ENCODE peak calls at places on chromosome 22, in four cellular contexts. O is brain microvascular endothelial cell, U is A549, L is skeletal muscle cell. E is an unnamed sample.
A peak's percentile ranks its signal among the peaks of the same experiment; 100 is the strongest.

GRCh38 chr22:50310209-50310722 is 2.8 kb upstream of the PLXNB2 start:
- DNase-seq in O (no peak), U (no peak), L (no peak), E (no peak)

GRCh38 chr22:29048822-29049654 is 12.6 kb downstream of the C22orf31 start:
- DNase-seq in O (no peak), U (no peak), L (no peak), E (no peak)

GRCh38 chr22:20532256-20532993 is 25.0 kb downstream of the MED15 start:
- DNase-seq in U (no peak), L (no peak), O (peak; percentile 49), E (no peak)

GRCh38 chr22:17492247-17492646 is 71.1 kb upstream of the SLC25A18 start:
- DNase-seq in U (no peak), L (no peak), O (no peak), E (no peak)

GRCh38 chr22:43432883-43433415 is 21.1 kb downstream of the MPPED1 start:
- DNase-seq in U (no peak), L (no peak), O (no peak), E (no peak)

GRCh38 chr22:30883586-30884145 is 84.9 kb downstream of the MORC2 start:
- DNase-seq in O (no peak), U (no peak), L (no peak), E (no peak)

GRCh38 chr22:44702479-44703219 is 645 bp downstream of the PRR5 start:
- DNase-seq in L (no peak), O (peak; percentile 17), U (no peak), E (peak; percentile 37)

GRCh38 chr22:22700631-22701030 is 56.2 kb downstream of the GGTLC2 start:
- DNase-seq in U (no peak), O (no peak), L (no peak), E (no peak)

GRCh38 chr22:35539910-35540599 is 576 bp upstream of the RASD2 start:
- DNase-seq in O (no peak), U (peak; percentile 44), L (no peak), E (peak; percentile 93)

GRCh38 chr22:49106136-49106930 is 721.3 kb downstream of the BRD1 start:
- DNase-seq in L (no peak), U (no peak), O (no peak), E (no peak)

GRCh38 chr22:36311386-36312085 is 58.6 kb downstream of the APOL1 start:
- DNase-seq in O (no peak), L (no peak), U (no peak), E (no peak)

GRCh38 chr22:30453731-30454510 is 17.9 kb downstream of the SEC14L3 start:
- DNase-seq in L (peak; percentile 8), U (no peak), O (no peak), E (no peak)

GRCh38 chr22:45473626-45474237 is 29.0 kb upstream of the FBLN1 start:
- DNase-seq in O (no peak), U (no peak), L (no peak), E (no peak)

GRCh38 chr22:23503736-23504440 is 76.2 kb downstream of the IGLL1 start:
- DNase-seq in U (no peak), L (no peak), O (no peak), E (no peak)

GRCh38 chr22:41782316-41782715 is 18.2 kb upstream of the CCDC134 start:
- DNase-seq in U (no peak), O (no peak), L (no peak), E (no peak)

GRCh38 chr22:26804315-26804714 is 146.9 kb downstream of the MIAT start:
- DNase-seq in U (no peak), O (no peak), L (no peak), E (no peak)

GRCh38 chr22:39234157-39234793 is 10.5 kb downstream of the PDGFB start:
- DNase-seq in O (peak; percentile 72), U (no peak), L (no peak), E (peak; percentile 65)